ENCODE peak calls at places on chromosomes 11 and 22, in seven cellular contexts. G is GM23338; F is naive thymus-derived CD4-positive, alpha-beta T cell; B is ovary; A is GM12864; C is GM23248; L is tibial nerve. X is an unnamed sample.

GRCh38 chr11:77191823-77192495 is 63.9 kb downstream of the MYO7A start:
- DNase-seq in F (peak), L (no peak), B (peak), C (peak), G (peak), A (peak), X (no peak)

GRCh38 chr11:120925944-120926343 is 98.0 kb upstream of the TBCEL start:
- DNase-seq in B (no peak), C (no peak), F (no peak), G (no peak), L (no peak), A (peak), X (no peak)

GRCh38 chr22:21904250-21904789 is 36.9 kb upstream of the MAPK1 start:
- DNase-seq in G (no peak), L (no peak), C (no peak), F (no peak), A (no peak), B (no peak), X (no peak)

GRCh38 chr11:37504925-37505324 is 906.9 kb upstream of the RAG2 start:
- DNase-seq in L (no peak), G (no peak), C (peak), A (no peak), F (no peak), B (no peak), X (no peak)

GRCh38 chr11:37109205-37109585 is 511.2 kb upstream of the RAG2 start:
- DNase-seq in C (no peak), L (no peak), G (no peak), F (no peak), B (no peak), A (no peak), X (no peak)

GRCh38 chr22:38923463-38924196 is 33.8 kb upstream of the APOBEC3A start:
- DNase-seq in C (peak), A (no peak), F (no peak), B (peak), L (peak), G (peak), X (peak)

GRCh38 chr11:11265994-11266606 is 87.0 kb downstream of the CSNK2A3 start:
- DNase-seq in G (peak), A (no peak), C (peak), B (no peak), L (no peak), F (no peak), X (no peak)

GRCh38 chr22:19846620-19847344 is 7.9 kb downstream of the GNB1L start:
- DNase-seq in G (no peak), L (no peak), C (no peak), B (no peak), F (no peak), A (no peak), X (no peak)

GRCh38 chr11:75583710-75584658 is 21.9 kb downstream of the SERPINH1 start:
- DNase-seq in F (no peak), C (peak), G (peak), L (peak), A (no peak), B (peak), X (peak)

GRCh38 chr22:19876941-19877625 is 22.4 kb upstream of the GNB1L start:
- DNase-seq in B (peak), G (no peak), C (no peak), L (peak), A (no peak), F (no peak), X (peak)

GRCh38 chr11:34620820-34621792 is at the start of gene EHF:
- DNase-seq in G (no peak), B (no peak), C (no peak), L (no peak), A (no peak), F (no peak), X (no peak)

GRCh38 chr22:23063539-23064380 is 6.6 kb upstream of the GNAZ start:
- DNase-seq in B (no peak), A (no peak), L (no peak), G (no peak), F (no peak), C (no peak), X (peak)

GRCh38 chr11:69694781-69695180 is 9.0 kb downstream of the FGF19 start:
- DNase-seq in A (no peak), F (no peak), C (no peak), L (no peak), G (no peak), B (no peak), X (no peak)

GRCh38 chr22:24937114-24937513 is 9.4 kb downstream of the LHFPL7 start:
- DNase-seq in A (no peak), F (no peak), L (no peak), C (peak), G (peak), B (no peak), X (no peak)

GRCh38 chr11:78786086-78786485 is 211.4 kb upstream of the NARS2 start:
- DNase-seq in C (no peak), A (no peak), B (no peak), L (no peak), F (no peak), G (no peak), X (no peak)

GRCh38 chr11:11408436-11409221 is 55.6 kb upstream of the CSNK2A3 start:
- DNase-seq in C (peak), G (no peak), B (peak), A (no peak), L (no peak), F (no peak), X (no peak)

DNA sequence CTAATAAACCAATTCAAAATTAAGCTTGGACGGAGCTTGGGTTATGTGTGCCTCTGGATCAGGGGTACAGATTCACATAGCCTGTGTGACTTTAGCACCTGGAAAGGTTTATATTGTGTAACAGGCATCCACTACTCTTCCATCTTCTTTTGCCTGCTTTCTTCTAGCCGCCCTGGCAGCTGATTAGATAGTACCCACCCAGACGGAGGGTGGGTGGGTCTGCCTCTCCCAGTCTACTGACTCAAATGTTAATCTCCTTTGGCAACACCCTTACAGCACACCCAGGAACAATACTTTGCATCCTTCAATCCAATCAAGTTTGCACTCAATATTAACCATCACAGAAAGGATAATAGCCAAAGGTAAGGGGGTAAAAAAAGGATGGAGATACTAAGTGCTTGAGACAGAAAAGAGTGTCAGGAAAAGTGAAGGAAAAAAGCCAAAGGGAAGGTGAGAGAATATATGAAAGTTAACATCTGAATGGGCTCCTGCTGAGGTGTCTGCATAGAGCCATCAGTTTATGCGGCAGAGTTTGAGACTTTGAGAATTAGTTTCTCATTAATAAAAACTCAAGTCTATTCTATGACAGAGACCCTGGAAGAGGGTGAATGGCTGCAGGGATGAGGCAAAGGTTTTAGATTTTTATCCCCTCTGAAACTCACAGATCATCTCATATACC is 2.7 kb upstream of the OR51B6 start:
- DNase-seq in G (peak), A (no peak), B (no peak), C (no peak), L (no peak), F (no peak), X (no peak)
- H3K4me3 ChIP-seq in G (peak), A (no peak), B (no peak), C (no peak), L (no peak), F (no peak), X (no peak)

GRCh38 chr11:72103754-72104167 is 664 bp upstream of the LAMTOR1 start:
- DNase-seq in A (no peak), G (no peak), F (no peak), L (no peak), C (no peak), B (no peak), X (no peak)
- H3K4me3 ChIP-seq in A (peak), G (peak), F (peak), L (peak), C (peak), B (peak), X (peak)

GRCh38 chr11:73178681-73179080 is 36.6 kb upstream of the FCHSD2 start:
- DNase-seq in L (no peak), F (no peak), C (no peak), B (no peak), A (no peak), G (no peak), X (no peak)
- H3K4me3 ChIP-seq in L (no peak), F (no peak), C (no peak), B (no peak), A (no peak), G (no peak), X (no peak)

DNA sequence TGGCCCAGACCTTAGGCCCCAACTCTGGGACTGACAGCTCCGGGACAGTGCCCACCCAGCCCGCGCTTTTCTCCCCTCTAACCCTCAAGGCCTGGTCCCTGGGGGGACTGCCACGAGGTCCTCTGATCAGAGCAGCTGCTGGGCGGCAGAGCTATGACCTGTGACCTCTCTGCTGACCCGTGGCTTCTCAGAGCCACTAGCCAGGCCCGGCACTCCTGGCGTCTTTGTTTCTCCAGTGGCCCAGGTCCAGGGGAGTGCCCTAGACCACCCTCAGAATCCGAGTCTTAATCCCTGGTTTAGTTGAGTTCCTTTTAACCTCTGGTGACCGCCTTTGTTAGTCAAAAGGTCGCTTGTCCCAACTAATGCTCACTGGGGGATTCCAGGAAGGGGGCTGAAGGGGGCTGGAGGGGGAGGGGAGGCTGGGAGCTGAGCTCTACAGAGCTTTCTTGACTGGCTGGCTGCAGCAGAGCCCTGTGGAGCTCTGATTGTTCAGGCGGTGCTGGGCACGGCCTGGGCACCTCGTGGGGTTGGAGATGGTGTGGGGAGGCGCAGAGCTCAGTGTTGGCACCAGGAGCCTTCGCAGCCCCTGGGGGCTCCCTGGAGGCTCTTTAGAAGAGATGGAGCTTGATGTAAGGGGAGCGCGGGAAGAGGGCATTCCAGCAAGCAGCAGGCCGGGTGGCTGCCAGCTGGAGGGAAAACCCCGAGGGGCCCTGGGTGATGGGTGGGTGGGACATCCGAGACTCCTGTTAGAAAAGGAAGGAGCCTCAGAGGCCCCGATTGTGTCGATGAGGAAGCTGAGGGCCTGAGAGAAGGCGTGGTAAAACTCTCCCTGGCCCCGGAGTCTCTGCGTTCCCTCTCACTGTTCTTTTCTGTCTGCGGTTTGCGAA is 1.4 kb downstream of the FBLN1 start:
- DNase-seq in B (no peak), L (no peak), F (no peak), C (peak), G (peak), A (no peak), X (no peak)
- H3K4me3 ChIP-seq in B (peak), L (peak), F (no peak), C (peak), G (peak), A (no peak), X (peak)

DNA sequence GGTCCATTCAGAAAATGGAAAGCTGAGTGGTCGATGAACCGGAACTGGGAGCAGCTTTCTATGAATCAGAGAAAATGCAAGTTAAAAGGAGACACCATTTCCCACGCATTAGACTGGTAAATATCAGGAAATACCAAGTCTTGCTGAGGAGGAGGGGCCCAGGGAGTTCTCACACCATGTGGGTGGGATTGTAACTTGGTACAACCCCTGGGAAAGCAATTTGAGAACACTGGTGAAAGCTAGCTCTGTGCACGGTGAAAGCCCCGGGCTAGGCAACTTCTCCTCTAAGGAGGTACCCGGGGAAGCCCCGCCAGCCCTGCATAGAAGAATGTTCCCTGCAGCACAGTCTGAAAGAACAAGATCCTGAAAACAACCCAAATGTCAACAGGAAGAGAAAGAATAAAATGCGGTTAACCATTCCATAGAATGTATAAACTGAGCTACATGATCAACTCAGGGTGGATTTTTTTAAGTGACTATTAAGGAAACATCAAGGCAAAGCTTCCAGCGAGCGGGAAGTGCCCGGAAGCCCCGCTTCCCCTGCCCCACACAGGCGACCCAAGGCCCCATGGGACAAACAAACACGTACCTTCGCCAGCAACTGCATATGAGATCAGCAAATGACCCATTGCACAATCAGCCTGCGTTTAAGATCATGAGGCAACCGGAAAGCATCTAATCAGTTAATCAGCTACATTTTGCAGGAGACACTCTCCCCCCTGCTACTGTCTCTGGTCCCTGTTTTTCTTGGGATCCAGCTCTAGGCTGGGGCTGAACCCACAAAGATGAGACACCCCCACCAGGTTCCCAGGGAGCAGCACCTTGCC is 11.3 kb downstream of the SHANK2 start:
- DNase-seq in A (peak), B (no peak), C (peak), F (no peak), L (peak), G (peak), X (peak)
- H3K4me3 ChIP-seq in A (no peak), B (no peak), C (peak), F (no peak), L (no peak), G (no peak), X (no peak)

GRCh38 chr11:64848779-64849599 is 4.5 kb upstream of the CDC42BPG start:
- DNase-seq in F (peak), A (no peak), C (no peak), B (no peak), G (peak), L (no peak), X (no peak)

GRCh38 chr11:64848214-64848778 is 3.8 kb upstream of the CDC42BPG start:
- DNase-seq in A (no peak), G (no peak), C (no peak), F (no peak), B (no peak), L (no peak), X (no peak)

GRCh38 chr11:64845125-64845735 is 777 bp upstream of the CDC42BPG start:
- DNase-seq in C (no peak), L (no peak), G (no peak), A (no peak), F (no peak), B (no peak), X (no peak)

GRCh38 chr11:64844330-64845124 is at the start of gene CDC42BPG:
- DNase-seq in L (no peak), C (peak), F (peak), B (peak), A (no peak), G (peak), X (no peak)

DNA sequence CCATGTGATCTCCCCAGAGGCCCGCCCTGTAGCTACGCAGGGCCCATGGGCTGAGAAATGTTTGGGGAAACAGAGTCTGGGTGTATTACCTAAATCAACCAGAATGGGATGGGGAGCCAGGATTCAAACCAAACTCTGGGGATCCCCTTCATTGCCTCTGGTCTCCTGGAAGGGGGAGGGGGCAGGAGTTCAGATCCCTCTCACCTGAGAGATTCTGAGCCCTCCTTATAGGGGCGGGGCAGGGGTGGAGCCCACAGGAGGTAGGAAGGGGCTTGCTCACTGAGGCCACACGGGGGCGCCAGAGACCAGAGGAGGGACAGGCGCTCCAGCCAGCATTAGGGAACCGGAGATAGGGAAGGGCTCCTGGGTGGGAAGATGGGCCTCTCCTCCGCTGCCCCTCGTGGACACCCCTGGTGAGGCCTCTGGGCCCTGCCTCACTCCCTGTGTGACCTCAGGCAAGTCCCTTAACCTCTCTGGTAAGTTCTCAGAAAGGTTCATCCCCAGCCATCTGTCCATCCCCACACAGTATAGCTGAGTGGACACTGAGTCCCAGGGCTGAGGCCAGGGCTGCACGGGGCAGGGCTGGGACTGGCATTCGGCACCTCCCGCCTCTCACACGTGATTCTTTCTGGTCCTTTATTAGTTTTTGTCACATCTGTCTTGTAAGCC is 2.7 kb upstream of the CDC42BPG start:
- DNase-seq in G (peak), A (no peak), L (peak), C (peak), F (peak), B (peak), X (peak)
- H3K4me3 ChIP-seq in G (no peak), A (no peak), L (no peak), C (no peak), F (no peak), B (no peak), X (no peak)